ENCODE peak calls at places on chromosomes 5 and 9, in eight cellular contexts. L, W, C, M, V, P, G and J are unnamed samples.
A peak's percentile ranks its signal among the peaks of the same experiment; 100 is the strongest.

GRCh38 chr9:121023064-121023463 is 27.0 kb downstream of the C5 start:
- DNase-seq in P (peak; percentile 7), C (no peak), V (peak; percentile 3), W (no peak), M (peak; percentile 15), G (no peak), L (peak; percentile 29), J (no peak)

GRCh38 chr5:168447748-168448147 is 38.5 kb upstream of the RARS1 start:
- DNase-seq in P (no peak), C (no peak), W (no peak), V (no peak), L (no peak), G (no peak), M (no peak), J (no peak)

GRCh38 chr5:179553875-179554274 is 3.5 kb downstream of the RUFY1 start:
- DNase-seq in W (no peak), M (peak; percentile 46), G (no peak), L (no peak), V (peak; percentile 81), C (no peak), P (peak; percentile 54), J (no peak)

GRCh38 chr5:37838933-37839341 is 904 bp downstream of the GDNF start:
- DNase-seq in P (no peak), M (no peak), C (no peak), W (no peak), G (no peak), L (peak; percentile 76), V (no peak), J (no peak)

GRCh38 chr9:20494035-20494434 is 128.3 kb downstream of the MLLT3 start:
- DNase-seq in C (no peak), V (no peak), L (no peak), M (no peak), W (no peak), G (no peak), P (no peak), J (no peak)

GRCh38 chr5:30355675-30356074 is 837.8 kb upstream of the CDH6 start:
- DNase-seq in W (no peak), P (no peak), C (no peak), L (no peak), V (no peak), M (no peak), G (no peak), J (no peak)

GRCh38 chr5:76174101-76174500 is 90.9 kb downstream of the SV2C start:
- DNase-seq in G (no peak), L (peak; percentile 14), P (no peak), C (no peak), W (no peak), V (no peak), M (no peak), J (no peak)

GRCh38 chr5:111775224-111775623 is 18.2 kb upstream of the NREP start:
- DNase-seq in P (peak; percentile 22), W (no peak), M (peak; percentile 58), V (no peak), L (no peak), G (no peak), C (no peak), J (no peak)

GRCh38 chr5:133918316-133918715 is 50.1 kb downstream of the C5orf15 start:
- DNase-seq in V (no peak), L (no peak), M (no peak), P (no peak), C (no peak), W (no peak), G (no peak), J (no peak)

GRCh38 chr9:5375091-5375490 is 35.4 kb upstream of the RLN1 start:
- DNase-seq in G (no peak), C (no peak), W (no peak), V (no peak), P (no peak), L (no peak), M (no peak), J (no peak)

GRCh38 chr5:177988989-177989625 is 6.9 kb downstream of the PROP1 start:
- DNase-seq in G (no peak), W (no peak), P (peak; percentile 32), V (no peak), C (no peak), L (no peak), M (no peak), J (no peak)

GRCh38 chr9:76738402-76738801 is 25.8 kb upstream of the PCA3 start:
- DNase-seq in M (no peak), C (no peak), V (no peak), W (no peak), P (no peak), G (no peak), L (no peak), J (no peak)

GRCh38 chr5:147188200-147189108 is 46.4 kb upstream of the STK32A start:
- DNase-seq in P (peak; percentile 76), M (peak; percentile 68), W (peak; percentile 33), V (peak; percentile 68), G (peak; percentile 64), C (peak; percentile 64), L (peak; percentile 32), J (peak; percentile 74)

GRCh38 chr9:134775552-134775951 is 105.1 kb upstream of the FCN2 start:
- DNase-seq in W (no peak), L (no peak), G (no peak), M (peak; percentile 54), P (no peak), V (no peak), C (no peak), J (no peak)

GRCh38 chr9:14326264-14326826 is 12.4 kb upstream of the NFIB start:
- DNase-seq in G (peak; percentile 99), V (peak; percentile 76), C (no peak), P (peak; percentile 94), L (no peak), M (peak; percentile 81), W (no peak), J (peak; percentile 99)

GRCh38 chr5:8848362-8848761 is 697.5 kb downstream of the SEMA5A start:
- DNase-seq in P (no peak), W (no peak), G (no peak), M (no peak), V (no peak), C (no peak), L (peak; percentile 41), J (no peak)

GRCh38 chr5:179275941-179276837 is 69.1 kb downstream of the ADAMTS2 start:
- DNase-seq in G (no peak), V (no peak), W (no peak), P (peak; percentile 99), M (peak; percentile 97), L (no peak), C (no peak), J (no peak)

GRCh38 chr5:122965111-122965510 is 71.4 kb downstream of the PPIC start:
- DNase-seq in M (no peak), L (no peak), C (no peak), V (no peak), P (no peak), G (peak; percentile 15), W (no peak), J (peak; percentile 50)

GRCh38 chr9:115944166-115944948 is 209.2 kb upstream of the PAPPA start:
- DNase-seq in C (no peak), M (peak; percentile 69), W (no peak), P (peak; percentile 99), G (no peak), V (peak; percentile 99), L (no peak), J (no peak)

GRCh38 chr9:127102176-127102575 is 20.3 kb downstream of the ANGPTL2 start:
- DNase-seq in C (no peak), W (no peak), P (peak; percentile 12), V (no peak), G (no peak), L (no peak), M (no peak), J (no peak)

GRCh38 chr5:20575515-20575914 is 587.5 kb upstream of the CDH18 start:
- DNase-seq in W (no peak), M (peak; percentile 4), P (no peak), V (peak; percentile 5), G (no peak), L (peak; percentile 0), C (no peak), J (no peak)

GRCh38 chr5:30000231-30000630 is 1193.3 kb upstream of the CDH6 start:
- DNase-seq in L (no peak), M (no peak), V (no peak), G (no peak), P (no peak), C (no peak), W (no peak), J (no peak)

GRCh38 chr9:125784286-125785049 is 37.3 kb downstream of the PBX3 start:
- DNase-seq in G (no peak), W (no peak), M (peak; percentile 86), C (no peak), V (no peak), P (peak; percentile 75), L (no peak), J (no peak)

GRCh38 chr5:124908603-124909451 is 162.4 kb upstream of the ZNF608 start:
- DNase-seq in W (no peak), L (no peak), G (no peak), V (peak; percentile 93), C (no peak), P (peak; percentile 19), M (peak; percentile 16), J (peak; percentile 38)